ENCODE peak calls at places on chromosome 11, in eight cellular contexts. A is sciatic nerve; R is SHP77 treated with DMSO at 0.1 percent for 48 hours; O is HCEC 1CT; X is transverse colon; U is foreskin melanocyte; S is HCT116; W is activated CD4-positive, alpha-beta T cell treated with anti-CD3 and anti-CD28 coated beads, Interleukin-2, amount 50 U/mL, for 1 hour. E is an unnamed sample.

GRCh38 chr11:19676508-19677379 is 35.9 kb upstream of the NAV2 start:
- DNase-seq in A (no peak), R (no peak), O (no peak), X (no peak), U (peak), S (no peak), W (no peak), E (peak)

GRCh38 chr11:86781546-86781945 is 18.8 kb upstream of the PRSS23 start:
- DNase-seq in A (no peak), R (no peak), O (no peak), X (no peak), U (no peak), S (no peak), W (no peak), E (no peak)

GRCh38 chr11:65726660-65727059 is 6.1 kb upstream of the RNASEH2C start:
- DNase-seq in A (no peak), R (no peak), O (no peak), X (no peak), U (no peak), S (no peak), W (no peak), E (no peak)

GRCh38 chr11:1568451-1568911 is 3.6 kb downstream of the DUSP8 start:
- DNase-seq in A (no peak), R (no peak), O (no peak), X (no peak), U (no peak), S (no peak), W (peak), E (no peak)

GRCh38 chr11:131217313-131218297 is 152.8 kb upstream of the NTM start:
- DNase-seq in A (no peak), R (no peak), O (peak), X (no peak), U (no peak), S (no peak), W (no peak), E (no peak)

GRCh38 chr11:122069946-122070345 is 46.1 kb downstream of the BLID start:
- DNase-seq in A (peak), R (no peak), O (peak), X (peak), U (peak), S (no peak), W (no peak), E (peak)

GRCh38 chr11:35539781-35540281 is 14.4 kb upstream of the PAMR1 start:
- DNase-seq in A (peak), R (no peak), O (peak), X (peak), U (peak), S (no peak), W (no peak), E (peak)

GRCh38 chr11:17682848-17683247 is 36.5 kb upstream of the MYOD1 start:
- DNase-seq in A (no peak), R (no peak), O (no peak), X (no peak), U (no peak), S (no peak), W (no peak), E (no peak)

GRCh38 chr11:7307836-7308235 is 56.1 kb downstream of the SYT9 start:
- DNase-seq in A (no peak), R (no peak), O (no peak), X (no peak), U (no peak), S (no peak), W (no peak), E (no peak)

GRCh38 chr11:1827095-1827797 is 7.5 kb upstream of the SYT8 start:
- DNase-seq in A (peak), R (peak), O (no peak), X (peak), U (peak), S (no peak), W (no peak), E (peak)

GRCh38 chr11:30149998-30150397 is 80.8 kb upstream of the FSHB start:
- DNase-seq in A (no peak), R (no peak), O (no peak), X (no peak), U (no peak), S (no peak), W (no peak), E (no peak)

GRCh38 chr11:122140535-122140934 is 24.5 kb upstream of the BLID start:
- DNase-seq in A (no peak), R (no peak), O (peak), X (no peak), U (peak), S (no peak), W (no peak), E (no peak)

GRCh38 chr11:35945137-35945518 is 1.3 kb downstream of the LDLRAD3 start:
- DNase-seq in A (no peak), R (no peak), O (no peak), X (no peak), U (no peak), S (no peak), W (no peak), E (no peak)

GRCh38 chr11:94602430-94603372 is 35.5 kb downstream of the PIWIL4 start:
- DNase-seq in A (peak), R (no peak), O (peak), X (peak), U (peak), S (no peak), W (peak), E (peak)

GRCh38 chr11:33692013-33692504 is 8.6 kb downstream of the C11orf91 start:
- DNase-seq in A (peak), R (peak), O (peak), X (peak), U (peak), S (peak), W (no peak), E (peak)

GRCh38 chr11:20672575-20672974 is 3.2 kb downstream of the NELL1 start:
- DNase-seq in A (no peak), R (peak), O (no peak), X (no peak), U (no peak), S (peak), W (no peak), E (no peak)

GRCh38 chr11:102520514-102520913 is 10.0 kb downstream of the MMP7 start:
- DNase-seq in A (no peak), R (no peak), O (no peak), X (no peak), U (no peak), S (no peak), W (no peak), E (no peak)

GRCh38 chr11:66011239-66011784 is 496 bp upstream of the CST6 start:
- DNase-seq in A (no peak), R (no peak), O (peak), X (no peak), U (no peak), S (peak), W (no peak), E (no peak)

GRCh38 chr11:123194308-123195181 is 503 bp downstream of the CLMP start:
- DNase-seq in A (peak), R (no peak), O (peak), X (no peak), U (no peak), S (no peak), W (no peak), E (peak)

GRCh38 chr11:107731911-107732310 is 20.1 kb upstream of the SLN start:
- DNase-seq in A (no peak), R (no peak), O (no peak), X (no peak), U (no peak), S (no peak), W (no peak), E (no peak)

GRCh38 chr11:11979487-11980117 is 28.8 kb downstream of the DKK3 start:
- DNase-seq in A (no peak), R (no peak), O (peak), X (no peak), U (no peak), S (no peak), W (no peak), E (no peak)